ENCODE peak calls at places on chromosome 15, in seven cellular contexts. H is mucosa of gallbladder; Y is HCEC 1CT; W is cerebellar cortex; G is GM23338; K is activated CD4-positive, alpha-beta memory T cell treated with anti-CD3 and anti-CD28 coated beads, Interleukin-2, amount 10 ng/mL, durations not matched to agents 7 days and 5 days; C is choroid plexus epithelial cell. R is an unnamed sample.

GRCh38 chr15:66943456-66944095 is 121.8 kb upstream of the SMAD3 start:
- DNase-seq in H (peak), Y (no peak), W (peak), G (peak), K (no peak), C (no peak), R (no peak)

GRCh38 chr15:89628791-89629715 is 26.2 kb downstream of the KIF7 start:
- DNase-seq in H (no peak), Y (no peak), W (no peak), G (peak), K (no peak), C (no peak), R (no peak)

GRCh38 chr15:81589671-81590070 is 215.7 kb upstream of the TMC3 start:
- DNase-seq in H (no peak), Y (no peak), W (no peak), G (no peak), K (no peak), C (no peak), R (no peak)

GRCh38 chr15:80613762-80614365 is 81.2 kb upstream of the ABHD17C start:
- DNase-seq in H (no peak), Y (no peak), W (no peak), G (peak), K (no peak), C (no peak), R (no peak)

GRCh38 chr15:49978171-49978570 is 140.9 kb downstream of the ATP8B4 start:
- DNase-seq in H (no peak), Y (no peak), W (no peak), G (no peak), K (no peak), C (no peak), R (no peak)

GRCh38 chr15:38554354-38554753 is 10.3 kb downstream of the RASGRP1 start:
- DNase-seq in H (no peak), Y (no peak), W (no peak), G (no peak), K (no peak), C (peak), R (no peak)

GRCh38 chr15:64925335-64926330 is 13.9 kb downstream of the ANKDD1A start:
- DNase-seq in H (no peak), Y (no peak), W (no peak), G (no peak), K (no peak), C (no peak), R (no peak)

GRCh38 chr15:55703873-55704285 is 39.1 kb downstream of the PRTG start:
- DNase-seq in H (no peak), Y (peak), W (no peak), G (no peak), K (no peak), C (peak), R (no peak)

GRCh38 chr15:68725736-68726135 is 95.0 kb downstream of the ANP32A start:
- DNase-seq in H (peak), Y (peak), W (no peak), G (peak), K (no peak), C (peak), R (no peak)